ENCODE peak calls at places on chromosomes 6 and 20, in seven cellular contexts. One of them, this sample, is unnamed.

GRCh38 chr20:38805502-38805957 is at the start of gene PPP1R16B:
- DNase-seq in ascending aorta: peak; percentile 68
- DNase-seq in Panc1: no peak
- DNase-seq in right atrium auricular region: no peak
- DNase-seq in cardiac muscle cell: peak; percentile 23
- DNase-seq in transverse colon: peak; percentile 70
- DNase-seq in Peyer's patch: peak; percentile 88
- DNase-seq in this sample: no peak

GRCh38 chr6:99492137-99492536 is 23.1 kb downstream of the USP45 start:
- DNase-seq in ascending aorta: no peak
- DNase-seq in Panc1: no peak
- DNase-seq in right atrium auricular region: no peak
- DNase-seq in cardiac muscle cell: no peak
- DNase-seq in transverse colon: no peak
- DNase-seq in Peyer's patch: no peak
- DNase-seq in this sample: no peak

GRCh38 chr6:168130168-168130651 is 51.2 kb upstream of the FRMD1 start:
- DNase-seq in ascending aorta: no peak
- DNase-seq in Panc1: no peak
- DNase-seq in right atrium auricular region: peak; percentile 54
- DNase-seq in cardiac muscle cell: no peak
- DNase-seq in transverse colon: no peak
- DNase-seq in Peyer's patch: no peak
- DNase-seq in this sample: no peak

GRCh38 chr6:43491750-43492661 is 14.6 kb downstream of the TJAP1 start:
- DNase-seq in ascending aorta: peak; percentile 77
- DNase-seq in Panc1: no peak
- DNase-seq in right atrium auricular region: peak; percentile 91
- DNase-seq in cardiac muscle cell: peak; percentile 77
- DNase-seq in transverse colon: peak; percentile 71
- DNase-seq in Peyer's patch: peak; percentile 28
- DNase-seq in this sample: no peak

GRCh38 chr20:54133434-54134427 is 40.1 kb downstream of the CYP24A1 start:
- DNase-seq in ascending aorta: no peak
- DNase-seq in Panc1: no peak
- DNase-seq in right atrium auricular region: no peak
- DNase-seq in cardiac muscle cell: peak; percentile 29
- DNase-seq in transverse colon: peak; percentile 60
- DNase-seq in Peyer's patch: no peak
- DNase-seq in this sample: no peak

GRCh38 chr6:1424306-1424927 is 35.0 kb downstream of the FOXF2 start:
- DNase-seq in ascending aorta: peak; percentile 45
- DNase-seq in Panc1: peak; percentile 36
- DNase-seq in right atrium auricular region: no peak
- DNase-seq in cardiac muscle cell: peak; percentile 71
- DNase-seq in transverse colon: peak; percentile 51
- DNase-seq in Peyer's patch: no peak
- DNase-seq in this sample: no peak

GRCh38 chr20:64101731-64102621 is 5.4 kb downstream of the NPBWR2 start:
- DNase-seq in ascending aorta: no peak
- DNase-seq in Panc1: no peak
- DNase-seq in right atrium auricular region: no peak
- DNase-seq in cardiac muscle cell: no peak
- DNase-seq in transverse colon: peak; percentile 41
- DNase-seq in Peyer's patch: peak; percentile 60
- DNase-seq in this sample: no peak

GRCh38 chr6:2818593-2818992 is 23.1 kb downstream of the SERPINB1 start:
- DNase-seq in ascending aorta: no peak
- DNase-seq in Panc1: no peak
- DNase-seq in right atrium auricular region: no peak
- DNase-seq in cardiac muscle cell: peak; percentile 64
- DNase-seq in transverse colon: peak; percentile 42
- DNase-seq in Peyer's patch: no peak
- DNase-seq in this sample: no peak

GRCh38 chr6:90765895-90766294 is 179.0 kb upstream of the MAP3K7 start:
- DNase-seq in ascending aorta: no peak
- DNase-seq in Panc1: no peak
- DNase-seq in right atrium auricular region: no peak
- DNase-seq in cardiac muscle cell: no peak
- DNase-seq in transverse colon: no peak
- DNase-seq in Peyer's patch: no peak
- DNase-seq in this sample: no peak

GRCh38 chr6:46476301-46476700 is 14.9 kb downstream of the RCAN2 start:
- DNase-seq in ascending aorta: no peak
- DNase-seq in Panc1: no peak
- DNase-seq in right atrium auricular region: no peak
- DNase-seq in cardiac muscle cell: no peak
- DNase-seq in transverse colon: no peak
- DNase-seq in Peyer's patch: no peak
- DNase-seq in this sample: no peak

GRCh38 chr6:34560366-34561226 is 4.5 kb upstream of the SPDEF start:
- DNase-seq in ascending aorta: no peak
- DNase-seq in Panc1: no peak
- DNase-seq in right atrium auricular region: no peak
- DNase-seq in cardiac muscle cell: peak; percentile 55
- DNase-seq in transverse colon: no peak
- DNase-seq in Peyer's patch: no peak
- DNase-seq in this sample: no peak
- TF ChIP-seq CTCF in ascending aorta: no peak
- TF ChIP-seq CTCF in Panc1: no peak
- TF ChIP-seq CTCF in right atrium auricular region: no peak
- TF ChIP-seq CTCF in cardiac muscle cell: peak; percentile 21
- TF ChIP-seq CTCF in transverse colon: no peak
- TF ChIP-seq CTCF in Peyer's patch: no peak
- TF ChIP-seq CTCF in this sample: no peak

DNA sequence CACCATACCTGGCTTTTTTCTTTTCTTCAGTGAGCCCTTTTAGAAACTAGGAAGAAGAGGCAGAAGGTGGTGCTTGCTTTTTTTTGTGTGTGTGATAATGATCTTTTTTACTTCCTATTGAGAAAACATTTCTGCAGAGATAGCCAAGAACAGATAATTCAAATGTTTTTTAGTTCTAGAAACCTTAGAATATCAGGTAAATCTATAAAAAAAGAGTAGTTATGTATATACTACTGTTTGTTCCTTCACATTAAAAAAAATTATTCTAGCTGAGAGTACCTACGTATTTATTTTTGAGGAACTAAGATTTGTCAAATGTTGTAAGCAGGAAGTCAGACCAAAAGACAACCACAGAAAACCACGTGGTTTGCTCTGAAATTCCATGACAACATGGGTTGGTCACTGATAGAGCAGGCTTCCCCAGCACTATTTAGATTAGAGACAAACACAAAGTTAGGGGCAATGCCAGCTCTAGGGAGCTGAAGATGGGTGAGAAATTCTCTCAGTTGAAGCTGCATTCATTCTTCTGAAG is 12.8 kb downstream of the STK4 start:
- DNase-seq in ascending aorta: peak; percentile 69
- DNase-seq in Panc1: no peak
- DNase-seq in right atrium auricular region: no peak
- DNase-seq in cardiac muscle cell: peak; percentile 80
- DNase-seq in transverse colon: peak; percentile 46
- DNase-seq in Peyer's patch: peak; percentile 85
- DNase-seq in this sample: no peak
- H3K36me3 ChIP-seq in ascending aorta: peaks cover 74% of the 10 kb centered on the region
- H3K36me3 ChIP-seq in Panc1: peaks cover 18% of the 10 kb centered on the region
- H3K36me3 ChIP-seq in right atrium auricular region: peaks cover 29% of the 10 kb centered on the region
- H3K36me3 ChIP-seq in cardiac muscle cell: peaks cover 15% of the 10 kb centered on the region
- H3K36me3 ChIP-seq in transverse colon: no peaks in the 10 kb centered on the region
- H3K36me3 ChIP-seq in Peyer's patch: no peaks in the 10 kb centered on the region
- H3K36me3 ChIP-seq in this sample: peaks cover 9% of the 10 kb centered on the region

DNA sequence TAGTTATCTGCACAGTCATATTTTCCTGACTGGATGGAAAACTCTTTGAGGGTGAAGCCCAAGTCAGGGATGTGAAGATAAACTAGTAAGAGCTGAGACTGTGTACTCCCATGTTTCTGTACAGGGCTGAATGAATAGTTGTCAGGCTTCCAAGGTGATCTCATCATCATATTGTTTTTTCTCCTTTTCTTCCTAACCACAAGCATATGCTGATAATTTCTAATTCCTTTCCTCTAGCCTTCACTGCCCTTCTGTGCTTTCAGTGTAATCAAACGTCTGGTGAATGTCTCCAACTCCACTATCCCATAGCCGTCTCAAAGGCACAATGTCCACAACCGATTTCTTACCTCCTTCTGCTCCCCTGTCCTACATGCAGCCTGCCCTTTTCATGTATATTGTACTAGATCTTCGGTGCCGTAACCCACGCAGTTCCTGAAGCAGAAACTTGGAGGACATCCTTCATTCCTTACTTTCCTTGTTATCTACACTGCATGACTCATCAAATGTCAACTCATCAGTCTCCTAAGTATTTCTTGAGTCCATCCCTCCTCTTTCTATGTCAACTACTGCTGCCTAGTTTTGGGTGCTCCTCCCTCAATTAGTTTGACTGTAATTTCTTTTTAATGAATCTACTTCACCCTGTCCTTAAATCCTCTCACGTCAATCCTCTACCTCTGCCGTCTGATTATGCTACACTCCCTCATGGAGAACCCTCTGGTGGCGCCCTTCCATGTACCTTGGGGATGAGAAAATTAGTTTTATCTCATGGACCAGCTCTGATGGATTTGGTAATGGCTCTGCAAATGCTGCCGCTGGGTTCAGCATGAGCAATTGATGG is 21.9 kb downstream of the NCOA7 start:
- DNase-seq in ascending aorta: no peak
- DNase-seq in Panc1: no peak
- DNase-seq in right atrium auricular region: no peak
- DNase-seq in cardiac muscle cell: peak; percentile 98
- DNase-seq in transverse colon: no peak
- DNase-seq in Peyer's patch: no peak
- DNase-seq in this sample: peak; percentile 90
- H3K4me3 ChIP-seq in ascending aorta: no peak overlapping the region
- H3K4me3 ChIP-seq in Panc1: no peak overlapping the region
- H3K4me3 ChIP-seq in right atrium auricular region: no peak overlapping the region
- H3K4me3 ChIP-seq in cardiac muscle cell: no peak overlapping the region
- H3K4me3 ChIP-seq in transverse colon: no peak overlapping the region
- H3K4me3 ChIP-seq in Peyer's patch: no peak overlapping the region
- H3K4me3 ChIP-seq in this sample: no peak overlapping the region

DNA sequence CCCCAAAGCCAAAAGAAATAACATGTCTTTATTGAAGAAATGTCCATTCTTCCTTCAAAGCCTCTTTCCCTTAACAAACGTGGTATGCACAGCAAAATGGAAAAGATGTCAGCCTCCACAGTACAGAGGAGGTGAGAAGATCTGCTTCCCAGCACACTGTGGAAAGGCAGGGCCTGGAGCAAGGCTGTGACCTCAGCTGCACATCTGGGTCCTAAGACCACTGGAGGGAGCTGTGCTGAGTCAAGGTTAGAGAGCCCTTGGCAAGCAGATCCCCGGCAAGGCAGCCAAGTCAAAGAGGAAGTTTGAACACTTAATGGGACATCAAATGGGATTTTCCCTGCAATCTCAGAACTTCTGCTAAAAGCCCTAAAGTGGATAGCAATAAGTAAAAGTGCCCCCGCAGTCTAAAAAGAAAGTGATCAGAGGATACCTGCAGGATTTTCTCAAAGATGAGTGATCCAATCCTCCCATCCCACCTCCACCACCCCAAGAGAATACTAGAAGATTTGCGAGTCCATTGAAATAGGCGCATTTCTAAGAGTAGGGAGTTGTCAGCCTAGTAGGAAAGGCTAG is 39.4 kb downstream of the UNC5CL start:
- DNase-seq in ascending aorta: peak; percentile 65
- DNase-seq in Panc1: no peak
- DNase-seq in right atrium auricular region: peak; percentile 71
- DNase-seq in cardiac muscle cell: peak; percentile 79
- DNase-seq in transverse colon: peak; percentile 49
- DNase-seq in Peyer's patch: peak; percentile 29
- DNase-seq in this sample: no peak
- TF ChIP-seq CTCF in ascending aorta: no peak
- TF ChIP-seq CTCF in Panc1: peak; percentile 47
- TF ChIP-seq CTCF in right atrium auricular region: peak; percentile 53
- TF ChIP-seq CTCF in cardiac muscle cell: peak; percentile 58
- TF ChIP-seq CTCF in transverse colon: peak; percentile 16
- TF ChIP-seq CTCF in Peyer's patch: no peak
- TF ChIP-seq CTCF in this sample: peak; percentile 41

GRCh38 chr6:137870286-137870685 is 3.2 kb downstream of the TNFAIP3 start:
- DNase-seq in ascending aorta: no peak
- DNase-seq in Panc1: no peak
- DNase-seq in right atrium auricular region: no peak
- DNase-seq in cardiac muscle cell: no peak
- DNase-seq in transverse colon: no peak
- DNase-seq in Peyer's patch: no peak
- DNase-seq in this sample: no peak

GRCh38 chr6:137871299-137871698 is 4.2 kb downstream of the TNFAIP3 start:
- DNase-seq in ascending aorta: no peak
- DNase-seq in Panc1: no peak
- DNase-seq in right atrium auricular region: no peak
- DNase-seq in cardiac muscle cell: no peak
- DNase-seq in transverse colon: no peak
- DNase-seq in Peyer's patch: peak; percentile 56
- DNase-seq in this sample: no peak

GRCh38 chr6:137873273-137873762 is 6.3 kb downstream of the TNFAIP3 start:
- DNase-seq in ascending aorta: peak; percentile 88
- DNase-seq in Panc1: no peak
- DNase-seq in right atrium auricular region: peak; percentile 91
- DNase-seq in cardiac muscle cell: peak; percentile 98
- DNase-seq in transverse colon: peak; percentile 86
- DNase-seq in Peyer's patch: peak; percentile 66
- DNase-seq in this sample: peak; percentile 71

GRCh38 chr6:137870744-137871247 is 3.7 kb downstream of the TNFAIP3 start:
- DNase-seq in ascending aorta: no peak
- DNase-seq in Panc1: no peak
- DNase-seq in right atrium auricular region: no peak
- DNase-seq in cardiac muscle cell: no peak
- DNase-seq in transverse colon: no peak
- DNase-seq in Peyer's patch: no peak
- DNase-seq in this sample: no peak

GRCh38 chr6:137872071-137872470 is 5.0 kb downstream of the TNFAIP3 start:
- DNase-seq in ascending aorta: no peak
- DNase-seq in Panc1: no peak
- DNase-seq in right atrium auricular region: no peak
- DNase-seq in cardiac muscle cell: no peak
- DNase-seq in transverse colon: no peak
- DNase-seq in Peyer's patch: no peak
- DNase-seq in this sample: no peak
- H3K36me3 ChIP-seq in ascending aorta: peaks cover 24% of the 10 kb centered on the region
- H3K36me3 ChIP-seq in Panc1: peaks cover 11% of the 10 kb centered on the region
- H3K36me3 ChIP-seq in right atrium auricular region: peaks cover 24% of the 10 kb centered on the region
- H3K36me3 ChIP-seq in cardiac muscle cell: peaks cover 36% of the 10 kb centered on the region
- H3K36me3 ChIP-seq in transverse colon: no peaks in the 10 kb centered on the region
- H3K36me3 ChIP-seq in Peyer's patch: peaks cover 4% of the 10 kb centered on the region
- H3K36me3 ChIP-seq in this sample: peaks cover 7% of the 10 kb centered on the region

DNA sequence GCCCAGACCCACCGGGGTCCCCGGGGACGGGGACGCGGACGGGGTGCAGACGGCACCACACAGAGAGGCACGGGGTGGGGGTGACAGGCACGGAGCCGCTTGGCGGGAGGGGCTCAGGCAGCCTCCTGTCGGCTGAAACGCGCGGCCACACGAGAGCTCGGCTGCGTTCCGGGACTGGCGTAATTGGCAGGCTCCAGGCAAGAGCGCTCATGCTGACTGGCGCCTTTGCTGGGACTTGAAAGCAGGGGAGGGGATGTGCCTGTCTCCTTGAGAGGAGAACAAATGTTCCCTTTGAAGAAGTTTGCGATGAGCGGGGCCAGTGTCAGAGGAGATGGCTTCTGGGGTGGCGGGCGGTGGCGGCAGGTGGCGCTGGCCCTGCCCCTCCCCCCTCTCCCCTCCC is 25.8 kb downstream of the BHLHE23 start:
- DNase-seq in ascending aorta: no peak
- DNase-seq in Panc1: no peak
- DNase-seq in right atrium auricular region: no peak
- DNase-seq in cardiac muscle cell: peak; percentile 6
- DNase-seq in transverse colon: no peak
- DNase-seq in Peyer's patch: peak; percentile 20
- DNase-seq in this sample: no peak
- H3K4me3 ChIP-seq in ascending aorta: no peak overlapping the region
- H3K4me3 ChIP-seq in Panc1: no peak overlapping the region
- H3K4me3 ChIP-seq in right atrium auricular region: no peak overlapping the region
- H3K4me3 ChIP-seq in cardiac muscle cell: no peak overlapping the region
- H3K4me3 ChIP-seq in transverse colon: no peak overlapping the region
- H3K4me3 ChIP-seq in Peyer's patch: no peak overlapping the region
- H3K4me3 ChIP-seq in this sample: no peak overlapping the region

GRCh38 chr20:23086056-23086551 is at the start of gene CD93:
- DNase-seq in ascending aorta: peak; percentile 87
- DNase-seq in Panc1: no peak
- DNase-seq in right atrium auricular region: peak; percentile 71
- DNase-seq in cardiac muscle cell: peak; percentile 67
- DNase-seq in transverse colon: no peak
- DNase-seq in Peyer's patch: no peak
- DNase-seq in this sample: no peak
- TF ChIP-seq CTCF in ascending aorta: no peak
- TF ChIP-seq CTCF in Panc1: no peak
- TF ChIP-seq CTCF in right atrium auricular region: no peak
- TF ChIP-seq CTCF in cardiac muscle cell: no peak
- TF ChIP-seq CTCF in transverse colon: no peak
- TF ChIP-seq CTCF in Peyer's patch: no peak
- TF ChIP-seq CTCF in this sample: no peak